ENCODE peak calls at places on chromosomes 16 and 17, in nine cellular contexts. One of them, this sample, is unnamed.

GRCh38 chr17:21239680-21240374 is 13.4 kb downstream of the NATD1 start:
- DNase-seq in adipocyte: peak; percentile 49
- DNase-seq in tibial artery: no peak
- DNase-seq in mucosa of descending colon: no peak
- DNase-seq in CD4-positive, CD25-positive, alpha-beta regulatory T cell: no peak
- DNase-seq in left ventricle myocardium inferior: no peak
- DNase-seq in pancreas: no peak
- DNase-seq in aorta: no peak
- DNase-seq in mesendoderm: peak; percentile 72
- DNase-seq in this sample: peak; percentile 41

GRCh38 chr16:50271148-50272041 is 5.0 kb downstream of the ADCY7 start:
- DNase-seq in adipocyte: no peak
- DNase-seq in tibial artery: no peak
- DNase-seq in mucosa of descending colon: peak; percentile 46
- DNase-seq in CD4-positive, CD25-positive, alpha-beta regulatory T cell: no peak
- DNase-seq in left ventricle myocardium inferior: no peak
- DNase-seq in pancreas: no peak
- DNase-seq in aorta: peak; percentile 67
- DNase-seq in mesendoderm: no peak
- DNase-seq in this sample: no peak

GRCh38 chr17:64492481-64493109 is 4.3 kb downstream of the POLG2 start:
- DNase-seq in adipocyte: peak; percentile 53
- DNase-seq in tibial artery: no peak
- DNase-seq in mucosa of descending colon: no peak
- DNase-seq in CD4-positive, CD25-positive, alpha-beta regulatory T cell: peak; percentile 36
- DNase-seq in left ventricle myocardium inferior: no peak
- DNase-seq in pancreas: no peak
- DNase-seq in aorta: no peak
- DNase-seq in mesendoderm: no peak
- DNase-seq in this sample: no peak

GRCh38 chr17:30379303-30380105 is 777 bp downstream of the CPD start:
- DNase-seq in adipocyte: peak; percentile 41
- DNase-seq in tibial artery: peak; percentile 20
- DNase-seq in mucosa of descending colon: peak; percentile 74
- DNase-seq in CD4-positive, CD25-positive, alpha-beta regulatory T cell: peak; percentile 7
- DNase-seq in left ventricle myocardium inferior: peak; percentile 20
- DNase-seq in pancreas: peak; percentile 34
- DNase-seq in aorta: peak; percentile 79
- DNase-seq in mesendoderm: peak; percentile 30
- DNase-seq in this sample: peak; percentile 39

GRCh38 chr16:28492511-28492910 is 637 bp upstream of the CLN3 start:
- DNase-seq in adipocyte: no peak
- DNase-seq in tibial artery: no peak
- DNase-seq in mucosa of descending colon: no peak
- DNase-seq in CD4-positive, CD25-positive, alpha-beta regulatory T cell: no peak
- DNase-seq in left ventricle myocardium inferior: no peak
- DNase-seq in pancreas: no peak
- DNase-seq in aorta: no peak
- DNase-seq in mesendoderm: no peak
- DNase-seq in this sample: no peak

GRCh38 chr16:75340715-75341500 is 89.5 kb upstream of the BCAR1 start:
- DNase-seq in adipocyte: peak; percentile 13
- DNase-seq in tibial artery: no peak
- DNase-seq in mucosa of descending colon: no peak
- DNase-seq in CD4-positive, CD25-positive, alpha-beta regulatory T cell: no peak
- DNase-seq in left ventricle myocardium inferior: no peak
- DNase-seq in pancreas: no peak
- DNase-seq in aorta: no peak
- DNase-seq in mesendoderm: peak; percentile 76
- DNase-seq in this sample: no peak

GRCh38 chr16:85750021-85750826 is 672 bp downstream of the C16orf74 start:
- DNase-seq in adipocyte: peak; percentile 59
- DNase-seq in tibial artery: no peak
- DNase-seq in mucosa of descending colon: peak; percentile 78
- DNase-seq in CD4-positive, CD25-positive, alpha-beta regulatory T cell: no peak
- DNase-seq in left ventricle myocardium inferior: peak; percentile 27
- DNase-seq in pancreas: no peak
- DNase-seq in aorta: no peak
- DNase-seq in mesendoderm: no peak
- DNase-seq in this sample: no peak

GRCh38 chr17:21470861-21471260 is 94.7 kb downstream of the KCNJ12 start:
- DNase-seq in adipocyte: no peak
- DNase-seq in tibial artery: no peak
- DNase-seq in mucosa of descending colon: no peak
- DNase-seq in CD4-positive, CD25-positive, alpha-beta regulatory T cell: no peak
- DNase-seq in left ventricle myocardium inferior: no peak
- DNase-seq in pancreas: no peak
- DNase-seq in aorta: no peak
- DNase-seq in mesendoderm: no peak
- DNase-seq in this sample: no peak

GRCh38 chr17:36153887-36154576 is 22.4 kb downstream of the TBC1D3B start:
- DNase-seq in adipocyte: no peak
- DNase-seq in tibial artery: no peak
- DNase-seq in mucosa of descending colon: no peak
- DNase-seq in CD4-positive, CD25-positive, alpha-beta regulatory T cell: no peak
- DNase-seq in left ventricle myocardium inferior: no peak
- DNase-seq in pancreas: no peak
- DNase-seq in aorta: no peak
- DNase-seq in mesendoderm: no peak
- DNase-seq in this sample: no peak

GRCh38 chr17:83125515-83126274 is 46.3 kb downstream of the METRNL start:
- DNase-seq in adipocyte: no peak
- DNase-seq in tibial artery: peak; percentile 81
- DNase-seq in mucosa of descending colon: peak; percentile 65
- DNase-seq in CD4-positive, CD25-positive, alpha-beta regulatory T cell: no peak
- DNase-seq in left ventricle myocardium inferior: no peak
- DNase-seq in pancreas: no peak
- DNase-seq in aorta: peak; percentile 74
- DNase-seq in mesendoderm: no peak
- DNase-seq in this sample: no peak

GRCh38 chr17:69857412-69857835 is 217.6 kb upstream of the KCNJ16 start:
- DNase-seq in adipocyte: peak; percentile 43
- DNase-seq in tibial artery: no peak
- DNase-seq in mucosa of descending colon: no peak
- DNase-seq in CD4-positive, CD25-positive, alpha-beta regulatory T cell: no peak
- DNase-seq in left ventricle myocardium inferior: no peak
- DNase-seq in pancreas: no peak
- DNase-seq in aorta: no peak
- DNase-seq in mesendoderm: peak; percentile 17
- DNase-seq in this sample: no peak

GRCh38 chr16:23920446-23920845 is 84.7 kb downstream of the PRKCB start:
- DNase-seq in adipocyte: no peak
- DNase-seq in tibial artery: no peak
- DNase-seq in mucosa of descending colon: no peak
- DNase-seq in CD4-positive, CD25-positive, alpha-beta regulatory T cell: no peak
- DNase-seq in left ventricle myocardium inferior: no peak
- DNase-seq in pancreas: no peak
- DNase-seq in aorta: no peak
- DNase-seq in mesendoderm: no peak
- DNase-seq in this sample: no peak

GRCh38 chr16:66487580-66488235 is 60.6 kb downstream of the BEAN1 start:
- DNase-seq in adipocyte: no peak
- DNase-seq in tibial artery: no peak
- DNase-seq in mucosa of descending colon: no peak
- DNase-seq in CD4-positive, CD25-positive, alpha-beta regulatory T cell: no peak
- DNase-seq in left ventricle myocardium inferior: no peak
- DNase-seq in pancreas: no peak
- DNase-seq in aorta: peak; percentile 70
- DNase-seq in mesendoderm: no peak
- DNase-seq in this sample: no peak

GRCh38 chr17:35614835-35615234 is 27.7 kb downstream of the AP2B1 start:
- DNase-seq in adipocyte: peak; percentile 25
- DNase-seq in tibial artery: no peak
- DNase-seq in mucosa of descending colon: no peak
- DNase-seq in CD4-positive, CD25-positive, alpha-beta regulatory T cell: no peak
- DNase-seq in left ventricle myocardium inferior: no peak
- DNase-seq in pancreas: no peak
- DNase-seq in aorta: no peak
- DNase-seq in mesendoderm: no peak
- DNase-seq in this sample: no peak

GRCh38 chr17:4852504-4853075 is 19.4 kb downstream of the MINK1 start:
- DNase-seq in adipocyte: peak; percentile 30
- DNase-seq in tibial artery: no peak
- DNase-seq in mucosa of descending colon: no peak
- DNase-seq in CD4-positive, CD25-positive, alpha-beta regulatory T cell: peak; percentile 27
- DNase-seq in left ventricle myocardium inferior: no peak
- DNase-seq in pancreas: no peak
- DNase-seq in aorta: no peak
- DNase-seq in mesendoderm: no peak
- DNase-seq in this sample: peak; percentile 25

DNA sequence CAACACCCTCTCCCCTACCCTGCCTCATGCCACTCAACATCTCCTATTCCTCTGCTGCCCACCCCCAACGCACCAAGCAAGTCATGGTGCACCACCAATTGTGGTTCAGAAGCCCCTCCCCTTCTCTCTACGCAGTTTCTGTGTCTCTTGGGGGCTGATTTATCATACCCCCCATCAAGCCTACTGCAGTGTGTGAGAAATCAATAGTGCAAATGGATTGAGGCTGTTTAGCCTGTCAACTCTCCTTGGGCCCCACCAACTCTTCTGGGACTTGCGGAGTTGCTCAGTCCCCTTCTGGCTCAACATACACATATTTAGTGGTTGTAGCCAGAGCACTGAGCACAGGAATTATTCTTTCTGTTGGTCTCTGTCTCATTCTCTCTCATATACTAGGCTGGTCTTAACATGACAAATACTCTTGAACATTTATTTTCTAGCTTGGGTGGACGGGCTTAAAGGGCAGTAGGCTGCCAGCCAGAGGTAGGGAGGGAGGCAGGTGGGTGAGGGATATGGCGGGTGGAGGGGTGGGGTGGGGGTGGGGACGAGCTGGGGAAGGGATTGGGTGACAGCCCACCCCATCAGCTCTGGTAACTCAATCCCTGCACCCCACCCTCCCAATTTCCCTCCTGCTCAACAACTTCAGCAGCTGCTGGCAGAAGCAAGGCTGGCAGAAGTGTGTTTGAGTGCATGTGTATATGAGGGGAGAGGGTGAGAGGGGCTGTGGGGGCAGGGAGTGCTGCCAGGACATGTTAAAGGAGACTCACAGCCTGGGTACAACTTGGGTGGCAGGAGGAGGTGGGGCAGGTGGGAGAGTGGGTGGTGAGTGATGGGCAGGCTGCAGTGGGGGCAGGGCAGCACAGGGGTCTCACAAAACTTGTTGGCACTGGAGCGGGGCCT is 4.9 kb downstream of the RARA start:
- DNase-seq in adipocyte: no peak
- DNase-seq in tibial artery: no peak
- DNase-seq in mucosa of descending colon: no peak
- DNase-seq in CD4-positive, CD25-positive, alpha-beta regulatory T cell: no peak
- DNase-seq in left ventricle myocardium inferior: no peak
- DNase-seq in pancreas: peak; percentile 17
- DNase-seq in aorta: no peak
- DNase-seq in mesendoderm: no peak
- DNase-seq in this sample: no peak
- H3K4me1 ChIP-seq in adipocyte: peaks cover 76% of the 10 kb centered on the region
- H3K4me1 ChIP-seq in tibial artery: peaks cover 87% of the 10 kb centered on the region
- H3K4me1 ChIP-seq in mucosa of descending colon: peaks cover 54% of the 10 kb centered on the region
- H3K4me1 ChIP-seq in CD4-positive, CD25-positive, alpha-beta regulatory T cell: peaks cover 67% of the 10 kb centered on the region
- H3K4me1 ChIP-seq in left ventricle myocardium inferior: peaks cover 98% of the 10 kb centered on the region
- H3K4me1 ChIP-seq in pancreas: peaks cover 76% of the 10 kb centered on the region
- H3K4me1 ChIP-seq in aorta: peaks cover 5% of the 10 kb centered on the region
- H3K4me1 ChIP-seq in mesendoderm: peaks cover 9% of the 10 kb centered on the region
- H3K4me1 ChIP-seq in this sample: peaks cover 7% of the 10 kb centered on the region

GRCh38 chr17:19717031-19717360 is 612 bp upstream of the SLC47A2 start:
- DNase-seq in adipocyte: no peak
- DNase-seq in tibial artery: no peak
- DNase-seq in mucosa of descending colon: no peak
- DNase-seq in CD4-positive, CD25-positive, alpha-beta regulatory T cell: no peak
- DNase-seq in left ventricle myocardium inferior: no peak
- DNase-seq in pancreas: peak; percentile 9
- DNase-seq in aorta: no peak
- DNase-seq in mesendoderm: no peak
- DNase-seq in this sample: no peak
- H3K4me1 ChIP-seq in adipocyte: no peaks in the 10 kb centered on the region
- H3K4me1 ChIP-seq in tibial artery: no peaks in the 10 kb centered on the region
- H3K4me1 ChIP-seq in mucosa of descending colon: peaks cover 15% of the 10 kb centered on the region
- H3K4me1 ChIP-seq in CD4-positive, CD25-positive, alpha-beta regulatory T cell: no peaks in the 10 kb centered on the region
- H3K4me1 ChIP-seq in left ventricle myocardium inferior: peaks cover 15% of the 10 kb centered on the region
- H3K4me1 ChIP-seq in pancreas: no peaks in the 10 kb centered on the region
- H3K4me1 ChIP-seq in aorta: no peaks in the 10 kb centered on the region
- H3K4me1 ChIP-seq in mesendoderm: no peaks in the 10 kb centered on the region
- H3K4me1 ChIP-seq in this sample: no peaks in the 10 kb centered on the region

DNA sequence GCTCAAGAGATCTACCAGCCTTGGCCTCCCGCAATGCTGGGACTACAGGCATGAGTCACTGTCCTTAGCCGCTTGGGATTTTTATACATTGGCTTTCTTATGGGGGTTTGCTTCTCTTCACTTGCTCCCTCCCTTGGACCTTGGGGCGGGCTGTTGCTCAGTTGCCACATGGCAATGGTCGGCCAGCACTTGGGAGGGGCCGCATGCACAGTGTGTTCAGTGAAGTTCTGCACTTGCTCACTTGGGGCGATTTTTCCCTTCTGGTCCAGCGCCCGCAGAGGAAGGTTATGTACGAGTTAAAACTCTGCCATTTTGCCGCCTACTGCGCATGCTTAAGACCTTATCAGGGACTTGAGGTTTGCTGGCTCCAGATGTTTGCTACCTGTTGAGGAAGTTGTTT is 1367.6 kb upstream of the CDH8 start:
- DNase-seq in adipocyte: no peak
- DNase-seq in tibial artery: no peak
- DNase-seq in mucosa of descending colon: no peak
- DNase-seq in CD4-positive, CD25-positive, alpha-beta regulatory T cell: no peak
- DNase-seq in left ventricle myocardium inferior: no peak
- DNase-seq in pancreas: no peak
- DNase-seq in aorta: peak; percentile 38
- DNase-seq in mesendoderm: no peak
- DNase-seq in this sample: no peak
- H3K4me1 ChIP-seq in adipocyte: no peaks in the 10 kb centered on the region
- H3K4me1 ChIP-seq in tibial artery: no peaks in the 10 kb centered on the region
- H3K4me1 ChIP-seq in mucosa of descending colon: no peaks in the 10 kb centered on the region
- H3K4me1 ChIP-seq in CD4-positive, CD25-positive, alpha-beta regulatory T cell: no peaks in the 10 kb centered on the region
- H3K4me1 ChIP-seq in left ventricle myocardium inferior: peaks cover 8% of the 10 kb centered on the region
- H3K4me1 ChIP-seq in pancreas: no peaks in the 10 kb centered on the region
- H3K4me1 ChIP-seq in aorta: no peaks in the 10 kb centered on the region
- H3K4me1 ChIP-seq in mesendoderm: no peaks in the 10 kb centered on the region
- H3K4me1 ChIP-seq in this sample: no peaks in the 10 kb centered on the region

DNA sequence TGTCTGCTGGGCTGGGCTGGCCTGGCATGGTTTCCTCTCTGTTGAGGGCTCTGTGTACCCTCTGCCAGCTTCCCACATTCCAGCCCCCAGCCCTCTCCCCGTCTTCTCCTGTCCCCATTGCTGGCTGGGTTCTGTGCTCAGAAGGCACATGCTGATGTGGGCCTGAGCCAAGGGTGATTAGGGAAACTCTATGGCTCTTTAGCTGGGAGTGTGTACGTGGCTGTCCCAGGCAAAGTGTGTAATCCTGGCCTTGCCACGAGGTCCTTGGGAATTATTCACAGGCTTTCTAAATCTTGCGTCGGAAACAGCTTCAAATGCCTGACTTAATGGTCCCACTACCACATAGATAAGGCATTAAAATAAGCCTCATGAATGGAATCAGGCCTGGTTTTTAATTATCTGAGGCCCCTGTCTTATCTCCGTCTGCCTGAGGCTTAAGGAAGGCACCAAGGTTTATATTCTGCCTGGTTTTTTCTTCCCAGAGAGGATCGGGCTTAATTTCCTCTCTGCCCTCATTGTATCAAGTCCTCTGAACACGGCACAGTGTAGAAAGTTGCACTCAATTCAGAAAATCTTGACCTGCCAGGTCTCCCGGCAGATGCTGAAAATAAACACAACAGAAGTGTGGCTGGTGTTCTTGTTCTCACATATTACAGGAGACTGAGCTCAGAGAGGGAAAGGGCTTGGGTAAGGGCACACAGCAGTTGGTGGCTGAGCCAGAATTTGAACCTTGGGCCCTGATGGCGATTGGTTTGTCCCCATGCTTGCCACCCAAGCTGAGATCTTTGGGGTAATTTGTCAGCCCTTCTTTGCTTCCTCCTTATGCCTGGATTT is 52.9 kb upstream of the LGALS9 start:
- DNase-seq in adipocyte: no peak
- DNase-seq in tibial artery: no peak
- DNase-seq in mucosa of descending colon: no peak
- DNase-seq in CD4-positive, CD25-positive, alpha-beta regulatory T cell: no peak
- DNase-seq in left ventricle myocardium inferior: peak; percentile 46
- DNase-seq in pancreas: peak; percentile 81
- DNase-seq in aorta: no peak
- DNase-seq in mesendoderm: peak; percentile 85
- DNase-seq in this sample: no peak
- H3K4me1 ChIP-seq in adipocyte: peaks cover 38% of the 10 kb centered on the region
- H3K4me1 ChIP-seq in tibial artery: peaks cover 4% of the 10 kb centered on the region
- H3K4me1 ChIP-seq in mucosa of descending colon: no peaks in the 10 kb centered on the region
- H3K4me1 ChIP-seq in CD4-positive, CD25-positive, alpha-beta regulatory T cell: peaks cover 7% of the 10 kb centered on the region
- H3K4me1 ChIP-seq in left ventricle myocardium inferior: peaks cover 27% of the 10 kb centered on the region
- H3K4me1 ChIP-seq in pancreas: peaks cover 59% of the 10 kb centered on the region
- H3K4me1 ChIP-seq in aorta: no peaks in the 10 kb centered on the region
- H3K4me1 ChIP-seq in mesendoderm: peaks cover 40% of the 10 kb centered on the region
- H3K4me1 ChIP-seq in this sample: peaks cover 26% of the 10 kb centered on the region